ENCODE peak calls at places on chromosomes 16 and 17, in eight cellular contexts. One of them, this sample, is unnamed.

GRCh38 chr17:63996430-63997182 is 1.5 kb upstream of the PRR29 start:
- DNase-seq in mucosa of descending colon: no peak
- DNase-seq in progenitor cell of endocrine pancreas: no peak
- DNase-seq in breast epithelium: peak
- DNase-seq in psoas muscle: no peak
- DNase-seq in GM06990: no peak
- DNase-seq in GM10248: no peak
- DNase-seq in fibroblast of pulmonary artery: no peak
- DNase-seq in this sample: no peak

GRCh38 chr16:83356266-83356665 is 451.5 kb upstream of the HSBP1 start:
- DNase-seq in mucosa of descending colon: no peak
- DNase-seq in breast epithelium: no peak
- DNase-seq in psoas muscle: no peak
- DNase-seq in GM06990: no peak
- DNase-seq in GM10248: peak
- DNase-seq in fibroblast of pulmonary artery: peak
- DNase-seq in progenitor cell of endocrine pancreas: peak
- DNase-seq in this sample: no peak

GRCh38 chr16:4465977-4466779 is 8.2 kb downstream of the NMRAL1 start:
- DNase-seq in fibroblast of pulmonary artery: peak
- DNase-seq in GM10248: no peak
- DNase-seq in psoas muscle: no peak
- DNase-seq in mucosa of descending colon: peak
- DNase-seq in breast epithelium: no peak
- DNase-seq in GM06990: no peak
- DNase-seq in progenitor cell of endocrine pancreas: no peak
- DNase-seq in this sample: peak

GRCh38 chr17:29577009-29577777 is 8.7 kb downstream of the TP53I13 start:
- DNase-seq in psoas muscle: peak
- DNase-seq in breast epithelium: no peak
- DNase-seq in progenitor cell of endocrine pancreas: no peak
- DNase-seq in fibroblast of pulmonary artery: no peak
- DNase-seq in GM10248: no peak
- DNase-seq in GM06990: no peak
- DNase-seq in mucosa of descending colon: no peak
- DNase-seq in this sample: no peak

GRCh38 chr16:87765473-87765775 is 362 bp downstream of the KLHDC4 start:
- DNase-seq in psoas muscle: no peak
- DNase-seq in mucosa of descending colon: no peak
- DNase-seq in GM10248: peak
- DNase-seq in GM06990: no peak
- DNase-seq in fibroblast of pulmonary artery: no peak
- DNase-seq in progenitor cell of endocrine pancreas: no peak
- DNase-seq in breast epithelium: no peak
- DNase-seq in this sample: no peak

GRCh38 chr17:58136669-58137279 is 11.4 kb upstream of the OR4D1 start:
- DNase-seq in psoas muscle: no peak
- DNase-seq in GM10248: no peak
- DNase-seq in progenitor cell of endocrine pancreas: no peak
- DNase-seq in mucosa of descending colon: no peak
- DNase-seq in fibroblast of pulmonary artery: no peak
- DNase-seq in breast epithelium: no peak
- DNase-seq in GM06990: no peak
- DNase-seq in this sample: no peak

GRCh38 chr16:27323781-27324561 is 10.2 kb downstream of the IL4R start:
- DNase-seq in breast epithelium: no peak
- DNase-seq in psoas muscle: no peak
- DNase-seq in GM10248: no peak
- DNase-seq in GM06990: no peak
- DNase-seq in fibroblast of pulmonary artery: no peak
- DNase-seq in mucosa of descending colon: no peak
- DNase-seq in progenitor cell of endocrine pancreas: no peak
- DNase-seq in this sample: no peak

GRCh38 chr16:27628216-27628945 is 78.4 kb downstream of the KATNIP start:
- DNase-seq in GM10248: no peak
- DNase-seq in GM06990: no peak
- DNase-seq in progenitor cell of endocrine pancreas: no peak
- DNase-seq in psoas muscle: no peak
- DNase-seq in breast epithelium: no peak
- DNase-seq in fibroblast of pulmonary artery: no peak
- DNase-seq in mucosa of descending colon: no peak
- DNase-seq in this sample: no peak

GRCh38 chr16:63982156-63982555 is 1139.7 kb downstream of the CDH11 start:
- DNase-seq in GM10248: no peak
- DNase-seq in progenitor cell of endocrine pancreas: no peak
- DNase-seq in fibroblast of pulmonary artery: no peak
- DNase-seq in breast epithelium: no peak
- DNase-seq in psoas muscle: no peak
- DNase-seq in mucosa of descending colon: no peak
- DNase-seq in GM06990: no peak
- DNase-seq in this sample: no peak

GRCh38 chr17:67421869-67422273 is 44.8 kb downstream of the PITPNC1 start:
- DNase-seq in mucosa of descending colon: no peak
- DNase-seq in psoas muscle: no peak
- DNase-seq in fibroblast of pulmonary artery: peak
- DNase-seq in progenitor cell of endocrine pancreas: no peak
- DNase-seq in GM06990: no peak
- DNase-seq in GM10248: no peak
- DNase-seq in breast epithelium: no peak
- DNase-seq in this sample: no peak

GRCh38 chr17:37220609-37220953 is 155.2 kb upstream of the C17orf78 start:
- DNase-seq in progenitor cell of endocrine pancreas: no peak
- DNase-seq in psoas muscle: no peak
- DNase-seq in mucosa of descending colon: no peak
- DNase-seq in breast epithelium: no peak
- DNase-seq in fibroblast of pulmonary artery: peak
- DNase-seq in GM06990: no peak
- DNase-seq in GM10248: no peak
- DNase-seq in this sample: peak

GRCh38 chr16:21125191-21125590 is 25.5 kb downstream of the DNAH3 start:
- DNase-seq in breast epithelium: no peak
- DNase-seq in GM10248: no peak
- DNase-seq in psoas muscle: no peak
- DNase-seq in progenitor cell of endocrine pancreas: no peak
- DNase-seq in mucosa of descending colon: no peak
- DNase-seq in GM06990: no peak
- DNase-seq in fibroblast of pulmonary artery: no peak
- DNase-seq in this sample: no peak
- TF ChIP-seq CTCF in breast epithelium: no peak
- TF ChIP-seq CTCF in GM10248: no peak
- TF ChIP-seq CTCF in psoas muscle: no peak
- TF ChIP-seq CTCF in progenitor cell of endocrine pancreas: no peak
- TF ChIP-seq CTCF in mucosa of descending colon: no peak
- TF ChIP-seq CTCF in GM06990: no peak
- TF ChIP-seq CTCF in fibroblast of pulmonary artery: no peak
- TF ChIP-seq CTCF in this sample: no peak

GRCh38 chr16:85396879-85397871 is 215.9 kb upstream of the GSE1 start:
- DNase-seq in psoas muscle: peak
- DNase-seq in progenitor cell of endocrine pancreas: no peak
- DNase-seq in fibroblast of pulmonary artery: no peak
- DNase-seq in mucosa of descending colon: peak
- DNase-seq in breast epithelium: no peak
- DNase-seq in GM10248: peak
- DNase-seq in GM06990: peak
- DNase-seq in this sample: peak
- TF ChIP-seq CTCF in psoas muscle: no peak
- TF ChIP-seq CTCF in progenitor cell of endocrine pancreas: peak
- TF ChIP-seq CTCF in fibroblast of pulmonary artery: no peak
- TF ChIP-seq CTCF in mucosa of descending colon: no peak
- TF ChIP-seq CTCF in breast epithelium: no peak
- TF ChIP-seq CTCF in GM10248: peak
- TF ChIP-seq CTCF in GM06990: peak
- TF ChIP-seq CTCF in this sample: no peak

GRCh38 chr16:1563786-1564185 is 30.3 kb downstream of the TMEM204 start:
- DNase-seq in fibroblast of pulmonary artery: no peak
- DNase-seq in GM06990: no peak
- DNase-seq in mucosa of descending colon: no peak
- DNase-seq in progenitor cell of endocrine pancreas: no peak
- DNase-seq in psoas muscle: no peak
- DNase-seq in GM10248: no peak
- DNase-seq in breast epithelium: no peak
- DNase-seq in this sample: no peak

GRCh38 chr16:1561266-1561665 is 27.8 kb downstream of the TMEM204 start:
- DNase-seq in mucosa of descending colon: no peak
- DNase-seq in progenitor cell of endocrine pancreas: no peak
- DNase-seq in GM06990: no peak
- DNase-seq in GM10248: no peak
- DNase-seq in psoas muscle: no peak
- DNase-seq in breast epithelium: no peak
- DNase-seq in fibroblast of pulmonary artery: no peak
- DNase-seq in this sample: no peak

GRCh38 chr16:1561836-1562235 is 28.4 kb downstream of the TMEM204 start:
- DNase-seq in GM06990: no peak
- DNase-seq in GM10248: no peak
- DNase-seq in psoas muscle: no peak
- DNase-seq in fibroblast of pulmonary artery: no peak
- DNase-seq in mucosa of descending colon: no peak
- DNase-seq in progenitor cell of endocrine pancreas: no peak
- DNase-seq in breast epithelium: no peak
- DNase-seq in this sample: no peak

GRCh38 chr16:1565083-1565805 is 31.8 kb downstream of the TMEM204 start:
- DNase-seq in GM10248: no peak
- DNase-seq in psoas muscle: no peak
- DNase-seq in progenitor cell of endocrine pancreas: no peak
- DNase-seq in GM06990: no peak
- DNase-seq in mucosa of descending colon: no peak
- DNase-seq in fibroblast of pulmonary artery: no peak
- DNase-seq in breast epithelium: no peak
- DNase-seq in this sample: no peak

DNA sequence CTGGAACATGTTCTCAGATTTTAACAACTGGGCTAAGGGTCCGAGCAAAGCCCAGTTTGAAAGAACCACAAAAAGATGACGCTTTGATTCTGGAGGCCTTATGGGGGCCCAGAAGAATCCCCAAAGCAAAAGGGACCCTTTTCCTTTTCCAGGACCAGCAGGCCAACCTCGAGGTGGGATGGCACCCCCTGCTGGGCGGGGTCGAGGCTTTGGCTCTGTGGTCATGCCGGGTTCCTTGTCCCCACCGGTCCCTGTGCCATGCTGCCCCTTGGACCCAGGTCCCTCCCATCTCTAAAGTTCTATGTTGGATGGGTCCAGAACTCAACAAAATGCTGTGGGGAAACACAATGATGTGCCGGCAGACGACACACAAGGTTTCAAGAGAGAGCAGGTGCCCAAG is 30.9 kb downstream of the TMEM204 start:
- DNase-seq in psoas muscle: no peak
- DNase-seq in GM06990: no peak
- DNase-seq in mucosa of descending colon: no peak
- DNase-seq in breast epithelium: no peak
- DNase-seq in fibroblast of pulmonary artery: no peak
- DNase-seq in GM10248: no peak
- DNase-seq in progenitor cell of endocrine pancreas: no peak
- DNase-seq in this sample: no peak
- TF ChIP-seq CTCF in psoas muscle: peak
- TF ChIP-seq CTCF in GM06990: peak
- TF ChIP-seq CTCF in mucosa of descending colon: no peak
- TF ChIP-seq CTCF in breast epithelium: no peak
- TF ChIP-seq CTCF in fibroblast of pulmonary artery: peak
- TF ChIP-seq CTCF in GM10248: peak
- TF ChIP-seq CTCF in progenitor cell of endocrine pancreas: peak
- TF ChIP-seq CTCF in this sample: no peak

GRCh38 chr17:8430966-8431365 is 4.7 kb upstream of the NDEL1 start:
- DNase-seq in breast epithelium: peak
- DNase-seq in mucosa of descending colon: no peak
- DNase-seq in GM10248: no peak
- DNase-seq in progenitor cell of endocrine pancreas: no peak
- DNase-seq in fibroblast of pulmonary artery: peak
- DNase-seq in psoas muscle: peak
- DNase-seq in GM06990: no peak
- DNase-seq in this sample: no peak
- TF ChIP-seq CTCF in breast epithelium: no peak
- TF ChIP-seq CTCF in mucosa of descending colon: no peak
- TF ChIP-seq CTCF in GM10248: no peak
- TF ChIP-seq CTCF in progenitor cell of endocrine pancreas: no peak
- TF ChIP-seq CTCF in fibroblast of pulmonary artery: no peak
- TF ChIP-seq CTCF in psoas muscle: no peak
- TF ChIP-seq CTCF in GM06990: no peak
- TF ChIP-seq CTCF in this sample: no peak

GRCh38 chr17:40312893-40313659 is 4.1 kb downstream of the RARA start:
- DNase-seq in fibroblast of pulmonary artery: no peak
- DNase-seq in mucosa of descending colon: no peak
- DNase-seq in breast epithelium: no peak
- DNase-seq in psoas muscle: no peak
- DNase-seq in GM10248: no peak
- DNase-seq in GM06990: no peak
- DNase-seq in progenitor cell of endocrine pancreas: no peak
- DNase-seq in this sample: no peak
- TF ChIP-seq CTCF in fibroblast of pulmonary artery: no peak
- TF ChIP-seq CTCF in mucosa of descending colon: no peak
- TF ChIP-seq CTCF in breast epithelium: no peak
- TF ChIP-seq CTCF in psoas muscle: no peak
- TF ChIP-seq CTCF in GM10248: no peak
- TF ChIP-seq CTCF in GM06990: no peak
- TF ChIP-seq CTCF in progenitor cell of endocrine pancreas: no peak
- TF ChIP-seq CTCF in this sample: no peak

DNA sequence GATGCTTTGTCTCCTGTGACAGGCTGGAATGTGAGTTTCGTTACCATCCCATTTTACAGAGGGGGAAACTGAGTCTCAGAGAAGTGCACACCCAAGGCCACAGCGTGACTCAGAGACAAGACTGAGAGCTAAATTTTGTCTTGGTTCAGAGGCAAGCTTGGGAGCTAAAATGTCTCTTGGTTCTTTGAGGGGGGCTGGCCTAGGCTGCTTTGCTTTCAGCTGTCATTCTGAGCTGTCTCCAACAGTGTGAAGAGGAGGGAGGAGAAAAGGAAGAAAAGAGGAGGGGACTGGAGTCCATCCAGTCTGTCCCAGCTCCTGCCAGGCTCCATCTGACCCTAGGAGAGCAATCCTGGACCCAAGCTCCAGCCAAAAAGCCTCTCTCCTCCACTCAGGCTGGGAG is at the start of gene CLEC19A:
- DNase-seq in GM10248: no peak
- DNase-seq in mucosa of descending colon: no peak
- DNase-seq in breast epithelium: no peak
- DNase-seq in progenitor cell of endocrine pancreas: no peak
- DNase-seq in fibroblast of pulmonary artery: no peak
- DNase-seq in GM06990: no peak
- DNase-seq in psoas muscle: no peak
- DNase-seq in this sample: no peak
- TF ChIP-seq CTCF in GM10248: no peak
- TF ChIP-seq CTCF in mucosa of descending colon: no peak
- TF ChIP-seq CTCF in breast epithelium: no peak
- TF ChIP-seq CTCF in progenitor cell of endocrine pancreas: no peak
- TF ChIP-seq CTCF in fibroblast of pulmonary artery: no peak
- TF ChIP-seq CTCF in GM06990: no peak
- TF ChIP-seq CTCF in psoas muscle: no peak
- TF ChIP-seq CTCF in this sample: no peak

This sample was measured in natural killer cell.